ENCODE peak calls at places on chromosomes 13 and 19, in six cellular contexts. A is right lobe of liver, F is fibroblast of lung, Y is cardiac muscle cell, P is heart right ventricle, N is uterus. C is an unnamed sample. For H3K4me1 and H3K36me3, the result is how much of the 10 kb centered on the place peaks cover.

GRCh38 chr19:10662384-10663251 is 8.5 kb downstream of the ILF3 start:
- DNase-seq in N (no peak), Y (no peak), A (no peak), F (no peak), P (no peak), C (no peak)

GRCh38 chr19:38151242-38151641 is 72.8 kb downstream of the DPF1 start:
- DNase-seq in F (no peak), N (no peak), Y (no peak), P (no peak), A (no peak), C (no peak)

GRCh38 chr13:30850204-30850866 is 55.7 kb upstream of the MEDAG start:
- DNase-seq in F (no peak), A (no peak), N (no peak), P (no peak), Y (no peak), C (no peak)

GRCh38 chr19:6724631-6725185 is 4.3 kb upstream of the C3 start:
- DNase-seq in F (no peak), N (no peak), P (no peak), Y (no peak), A (no peak), C (no peak)

GRCh38 chr13:80680786-80681366 is 339.9 kb upstream of the SPRY2 start:
- DNase-seq in Y (no peak), A (no peak), N (no peak), F (no peak), P (no peak), C (no peak)

GRCh38 chr13:97279913-97280312 is 57.8 kb downstream of the MBNL2 start:
- DNase-seq in Y (no peak), N (no peak), P (no peak), A (no peak), F (peak), C (no peak)

GRCh38 chr19:2847507-2847906 is 6.2 kb downstream of the ZNF555 start:
- DNase-seq in P (no peak), N (no peak), A (no peak), F (no peak), Y (no peak), C (no peak)

GRCh38 chr13:69769637-69770036 is 338.0 kb upstream of the ATXN8OS start:
- DNase-seq in Y (no peak), A (no peak), P (no peak), N (no peak), F (no peak), C (no peak)

GRCh38 chr19:52725528-52725961 is 9.3 kb downstream of the ZNF611 start:
- DNase-seq in A (no peak), Y (no peak), F (no peak), P (no peak), N (no peak), C (no peak)

GRCh38 chr13:72186730-72187422 is 319.9 kb upstream of the DACH1 start:
- DNase-seq in N (no peak), Y (no peak), F (no peak), P (no peak), A (no peak), C (no peak)

GRCh38 chr13:74134777-74135305 is 637 bp upstream of the KLF12 start:
- DNase-seq in F (no peak), A (peak), Y (peak), P (peak), N (peak), C (peak)

GRCh38 chr19:45076029-45076850 is at the start of gene ZNF296:
- DNase-seq in Y (peak), P (peak), A (peak), F (peak), N (no peak), C (peak)

GRCh38 chr13:30805603-30806011 is 70.3 kb downstream of the ALOX5AP start:
- DNase-seq in N (no peak), Y (peak), P (peak), A (peak), F (no peak), C (no peak)

GRCh38 chr19:55113570-55114039 is 3.8 kb downstream of the PPP1R12C start:
- DNase-seq in A (no peak), P (peak), Y (peak), N (peak), F (peak), C (peak)

GRCh38 chr13:65149687-65150086 is 2080.4 kb downstream of the PCDH9 start:
- DNase-seq in Y (no peak), F (no peak), P (no peak), A (no peak), N (no peak), C (no peak)

GRCh38 chr19:1258161-1258492 is 9.7 kb downstream of the MIDN start:
- DNase-seq in A (no peak), F (no peak), P (no peak), Y (no peak), N (no peak), C (no peak)
- H3K4me1 ChIP-seq in A (half or more), F (half or more), P (half or more), Y (under half), N (half or more), C (half or more)

DNA sequence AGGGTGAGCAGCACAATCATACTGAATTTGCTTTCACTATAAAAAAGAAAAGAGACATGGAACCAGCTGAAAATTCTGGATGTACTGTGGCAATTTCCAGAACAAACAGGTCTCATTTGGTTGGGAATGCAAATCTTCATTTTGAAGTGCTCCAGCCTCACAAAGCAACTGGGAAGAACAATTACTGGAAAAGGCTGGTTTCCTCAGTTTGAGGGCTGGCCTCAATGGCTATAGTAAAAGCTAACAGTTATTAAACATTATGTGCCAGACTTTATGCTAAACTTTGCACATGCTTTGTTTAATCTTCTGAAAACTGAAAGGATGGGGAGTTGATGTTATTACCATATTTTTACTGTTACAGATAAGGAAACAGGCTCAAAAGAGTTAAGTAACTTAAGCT is 3.0 kb downstream of the OBI1 start:
- DNase-seq in A (no peak), F (no peak), N (no peak), Y (no peak), P (no peak), C (no peak)
- TF ChIP-seq CTCF in A (no peak), F (no peak), N (no peak), Y (no peak), P (no peak), C (no peak)

GRCh38 chr13:113618455-113618854 is 33.9 kb downstream of the TFDP1 start:
- DNase-seq in Y (no peak), P (no peak), N (no peak), F (no peak), A (no peak), C (no peak)
- H3K36me3 ChIP-seq in Y (under half), P (under half), N (under half), F (under half), A (under half), C (under half)

DNA sequence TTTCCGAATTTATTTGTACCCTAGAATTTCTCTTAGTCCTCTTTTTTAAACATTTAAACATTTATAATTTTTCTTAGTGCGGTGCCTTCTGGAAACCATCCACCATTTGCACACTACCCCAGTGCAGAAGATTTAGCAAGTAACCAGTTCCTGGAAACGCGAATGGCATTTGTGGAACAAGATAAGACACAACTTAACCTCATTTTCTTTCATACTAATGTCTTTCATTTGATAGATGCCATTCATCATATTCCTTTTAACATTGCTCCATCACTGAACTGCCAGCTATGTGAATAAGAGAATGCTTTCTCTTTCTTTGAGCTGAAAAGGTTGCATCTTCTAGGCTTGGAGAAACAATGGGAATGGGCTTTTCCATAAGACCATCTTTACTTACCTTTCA is 6.8 kb downstream of the FRY start:
- DNase-seq in P (no peak), N (no peak), Y (no peak), F (no peak), A (no peak), C (no peak)
- H3K4me1 ChIP-seq in P (half or more), N (under half), Y (under half), F (under half), A (under half), C (under half)

C was measured in left ventricle myocardium inferior.